ENCODE peak calls at places on chromosome 18, in eight cellular contexts. H is OCI-LY7; W is stimulated activated CD4-positive, alpha-beta T cell treated with anti-CD3 and anti-CD28 coated beads, Interleukin-4, amount 100 ng/mL, for 24 hours; V is body of pancreas; R is AML-193; T is caudate nucleus; S is NCI-H2081 treated with DMSO at 0.1 percent for 48 hours; F is ELR. M is an unnamed sample.

GRCh38 chr18:39742015-39742466 is 2176.4 kb upstream of the CELF4 start:
- DNase-seq in H (no peak), W (no peak), V (no peak), R (no peak), T (no peak), S (peak), F (no peak), M (no peak)

GRCh38 chr18:6001867-6002266 is 106.5 kb upstream of the TMEM200C start:
- DNase-seq in H (no peak), W (no peak), V (no peak), R (no peak), T (no peak), S (no peak), F (no peak), M (no peak)

GRCh38 chr18:48979944-48980890 is 29.5 kb upstream of the SMAD7 start:
- DNase-seq in H (no peak), W (no peak), V (no peak), R (peak), T (no peak), S (no peak), F (peak), M (no peak)

GRCh38 chr18:56952026-56952425 is 194.9 kb upstream of the BOD1L2 start:
- DNase-seq in H (no peak), W (no peak), V (no peak), R (no peak), T (no peak), S (no peak), F (no peak), M (no peak)

GRCh38 chr18:77062518-77063003 is 70.0 kb downstream of the MBP start:
- DNase-seq in H (peak), W (peak), V (no peak), R (no peak), T (no peak), S (no peak), F (no peak), M (peak)

GRCh38 chr18:11809895-11810294 is 41.3 kb upstream of the CHMP1B start:
- DNase-seq in H (no peak), W (no peak), V (no peak), R (no peak), T (no peak), S (no peak), F (no peak), M (no peak)

GRCh38 chr18:48929951-48930713 is 20.6 kb downstream of the SMAD7 start:
- DNase-seq in H (no peak), W (no peak), V (peak), R (no peak), T (no peak), S (no peak), F (peak), M (no peak)

GRCh38 chr18:10379511-10379910 is 74.9 kb upstream of the APCDD1 start:
- DNase-seq in H (no peak), W (no peak), V (no peak), R (no peak), T (no peak), S (no peak), F (peak), M (no peak)

GRCh38 chr18:2897448-2898052 is 50.7 kb downstream of the EMILIN2 start:
- DNase-seq in H (no peak), W (no peak), V (no peak), R (no peak), T (no peak), S (no peak), F (no peak), M (no peak)

GRCh38 chr18:31740180-31740579 is 20.5 kb downstream of the SLC25A52 start:
- DNase-seq in H (peak), W (no peak), V (peak), R (no peak), T (no peak), S (no peak), F (no peak), M (peak)

GRCh38 chr18:32257073-32257780 is 67.4 kb downstream of the MEP1B start:
- DNase-seq in H (no peak), W (no peak), V (no peak), R (no peak), T (no peak), S (no peak), F (no peak), M (no peak)

GRCh38 chr18:74745658-74746403 is 148.2 kb downstream of the ZNF407 start:
- DNase-seq in H (no peak), W (no peak), V (no peak), R (no peak), T (no peak), S (no peak), F (peak), M (no peak)

GRCh38 chr18:64275593-64276309 is 126.9 kb upstream of the LINC00305 start:
- DNase-seq in H (no peak), W (no peak), V (no peak), R (no peak), T (no peak), S (no peak), F (no peak), M (no peak)

GRCh38 chr18:26677957-26678356 is 129.6 kb upstream of the KCTD1 start:
- DNase-seq in H (no peak), W (no peak), V (no peak), R (no peak), T (no peak), S (no peak), F (no peak), M (no peak)

GRCh38 chr18:46237891-46238290 is 133.7 kb downstream of the HAUS1 start:
- DNase-seq in H (no peak), W (no peak), V (no peak), R (no peak), T (no peak), S (no peak), F (no peak), M (no peak)

GRCh38 chr18:31741096-31741735 is 19.5 kb downstream of the SLC25A52 start:
- DNase-seq in H (peak), W (peak), V (peak), R (peak), T (no peak), S (no peak), F (peak), M (peak)

GRCh38 chr18:23967321-23968089 is 47.0 kb upstream of the TTC39C start:
- DNase-seq in H (peak), W (peak), V (no peak), R (peak), T (no peak), S (no peak), F (no peak), M (peak)

GRCh38 chr18:25233582-25234362 is 118.2 kb downstream of the ZNF521 start:
- DNase-seq in H (no peak), W (no peak), V (no peak), R (no peak), T (no peak), S (no peak), F (peak), M (no peak)

GRCh38 chr18:63553117-63553516 is 10.9 kb downstream of the SERPINB12 start:
- DNase-seq in H (peak), W (no peak), V (no peak), R (peak), T (no peak), S (no peak), F (peak), M (no peak)

GRCh38 chr18:62030091-62030985 is 137.5 kb upstream of the RNF152 start:
- DNase-seq in H (no peak), W (no peak), V (no peak), R (no peak), T (no peak), S (no peak), F (peak), M (no peak)

GRCh38 chr18:50092250-50092780 is 102.6 kb downstream of the MYO5B start:
- DNase-seq in H (no peak), W (no peak), V (no peak), R (no peak), T (no peak), S (no peak), F (no peak), M (no peak)

GRCh38 chr18:44625367-44625766 is 55.3 kb upstream of the SETBP1 start:
- DNase-seq in H (no peak), W (no peak), V (no peak), R (no peak), T (no peak), S (no peak), F (no peak), M (no peak)

GRCh38 chr18:76519156-76519549 is 24.1 kb upstream of the ZNF516 start:
- DNase-seq in H (no peak), W (no peak), V (no peak), R (no peak), T (no peak), S (no peak), F (peak), M (peak)

GRCh38 chr18:46402396-46402795 is 254.6 kb downstream of the LOXHD1 start:
- DNase-seq in H (no peak), W (no peak), V (no peak), R (no peak), T (no peak), S (no peak), F (peak), M (no peak)

GRCh38 chr18:11034816-11035215 is 114.6 kb downstream of the PIEZO2 start:
- DNase-seq in H (no peak), W (no peak), V (no peak), R (no peak), T (no peak), S (no peak), F (peak), M (no peak)

GRCh38 chr18:12904012-12904516 is 20.0 kb upstream of the PTPN2 start:
- DNase-seq in H (no peak), W (peak), V (no peak), R (no peak), T (no peak), S (no peak), F (no peak), M (no peak)

GRCh38 chr18:55421612-55422381 is 166.2 kb downstream of the TCF4 start:
- DNase-seq in H (peak), W (no peak), V (no peak), R (no peak), T (no peak), S (no peak), F (peak), M (peak)

GRCh38 chr18:67574749-67575148 is 58.2 kb upstream of the DSEL start:
- DNase-seq in H (no peak), W (no peak), V (no peak), R (no peak), T (no peak), S (no peak), F (no peak), M (no peak)

GRCh38 chr18:45481846-45482245 is 133.4 kb upstream of the SLC14A2 start:
- DNase-seq in H (no peak), W (no peak), V (no peak), R (no peak), T (no peak), S (no peak), F (no peak), M (no peak)

GRCh38 chr18:46071894-46072867 is at the start of gene PSTPIP2:
- DNase-seq in H (no peak), W (peak), V (peak), R (peak), T (no peak), S (no peak), F (peak), M (no peak)

GRCh38 chr18:36525913-36526312 is 228.4 kb downstream of the FHOD3 start:
- DNase-seq in H (no peak), W (no peak), V (no peak), R (no peak), T (no peak), S (no peak), F (no peak), M (no peak)